ENCODE peak calls at places on chromosomes 3 and 15, in eight cellular contexts. One of them, this sample, is unnamed.

GRCh38 chr3:30156586-30157498 is 449.6 kb upstream of the TGFBR2 start:
- DNase-seq in Caco-2: no peak
- DNase-seq in non-pigmented ciliary epithelial cell: no peak
- DNase-seq in progenitor cell of endocrine pancreas: no peak
- DNase-seq in activated CD4-positive, alpha-beta T cell treated with anti-CD3 and anti-CD28 coated beads for 48 hours: no peak
- DNase-seq in HCT116: no peak
- DNase-seq in activated CD8-positive, alpha-beta memory T cell treated with anti-CD3 and anti-CD28 coated beads for 48 hours: no peak
- DNase-seq in NCI-H69: no peak
- DNase-seq in this sample: no peak

GRCh38 chr15:76065267-76065666 is 5.5 kb downstream of the TMEM266 start:
- DNase-seq in progenitor cell of endocrine pancreas: no peak
- DNase-seq in Caco-2: no peak
- DNase-seq in activated CD4-positive, alpha-beta T cell treated with anti-CD3 and anti-CD28 coated beads for 48 hours: peak
- DNase-seq in activated CD8-positive, alpha-beta memory T cell treated with anti-CD3 and anti-CD28 coated beads for 48 hours: peak
- DNase-seq in NCI-H69: no peak
- DNase-seq in non-pigmented ciliary epithelial cell: no peak
- DNase-seq in HCT116: no peak
- DNase-seq in this sample: no peak

GRCh38 chr3:52004158-52004787 is 8.6 kb upstream of the RPL29 start:
- DNase-seq in non-pigmented ciliary epithelial cell: no peak
- DNase-seq in HCT116: no peak
- DNase-seq in Caco-2: no peak
- DNase-seq in progenitor cell of endocrine pancreas: peak
- DNase-seq in activated CD8-positive, alpha-beta memory T cell treated with anti-CD3 and anti-CD28 coated beads for 48 hours: no peak
- DNase-seq in NCI-H69: peak
- DNase-seq in activated CD4-positive, alpha-beta T cell treated with anti-CD3 and anti-CD28 coated beads for 48 hours: no peak
- DNase-seq in this sample: no peak

GRCh38 chr3:195071011-195071728 is 199.8 kb downstream of the XXYLT1 start:
- DNase-seq in NCI-H69: no peak
- DNase-seq in progenitor cell of endocrine pancreas: no peak
- DNase-seq in activated CD8-positive, alpha-beta memory T cell treated with anti-CD3 and anti-CD28 coated beads for 48 hours: no peak
- DNase-seq in HCT116: no peak
- DNase-seq in activated CD4-positive, alpha-beta T cell treated with anti-CD3 and anti-CD28 coated beads for 48 hours: no peak
- DNase-seq in non-pigmented ciliary epithelial cell: no peak
- DNase-seq in Caco-2: peak
- DNase-seq in this sample: no peak

GRCh38 chr15:73870700-73871408 is 2.5 kb upstream of the TBC1D21 start:
- DNase-seq in NCI-H69: peak
- DNase-seq in HCT116: no peak
- DNase-seq in non-pigmented ciliary epithelial cell: peak
- DNase-seq in progenitor cell of endocrine pancreas: no peak
- DNase-seq in activated CD8-positive, alpha-beta memory T cell treated with anti-CD3 and anti-CD28 coated beads for 48 hours: no peak
- DNase-seq in activated CD4-positive, alpha-beta T cell treated with anti-CD3 and anti-CD28 coated beads for 48 hours: no peak
- DNase-seq in Caco-2: peak
- DNase-seq in this sample: no peak

GRCh38 chr15:31392761-31393401 is 66.2 kb downstream of the KLF13 start:
- DNase-seq in non-pigmented ciliary epithelial cell: no peak
- DNase-seq in HCT116: no peak
- DNase-seq in activated CD8-positive, alpha-beta memory T cell treated with anti-CD3 and anti-CD28 coated beads for 48 hours: no peak
- DNase-seq in progenitor cell of endocrine pancreas: no peak
- DNase-seq in NCI-H69: peak
- DNase-seq in activated CD4-positive, alpha-beta T cell treated with anti-CD3 and anti-CD28 coated beads for 48 hours: peak
- DNase-seq in Caco-2: no peak
- DNase-seq in this sample: no peak

GRCh38 chr3:2098398-2099027 is at the start of gene CNTN4:
- DNase-seq in HCT116: no peak
- DNase-seq in Caco-2: peak
- DNase-seq in progenitor cell of endocrine pancreas: peak
- DNase-seq in NCI-H69: peak
- DNase-seq in activated CD8-positive, alpha-beta memory T cell treated with anti-CD3 and anti-CD28 coated beads for 48 hours: no peak
- DNase-seq in non-pigmented ciliary epithelial cell: no peak
- DNase-seq in activated CD4-positive, alpha-beta T cell treated with anti-CD3 and anti-CD28 coated beads for 48 hours: peak
- DNase-seq in this sample: peak

GRCh38 chr3:37245003-37245402 is 70.6 kb upstream of the LRRFIP2 start:
- DNase-seq in HCT116: no peak
- DNase-seq in NCI-H69: no peak
- DNase-seq in progenitor cell of endocrine pancreas: no peak
- DNase-seq in Caco-2: no peak
- DNase-seq in activated CD4-positive, alpha-beta T cell treated with anti-CD3 and anti-CD28 coated beads for 48 hours: no peak
- DNase-seq in activated CD8-positive, alpha-beta memory T cell treated with anti-CD3 and anti-CD28 coated beads for 48 hours: no peak
- DNase-seq in non-pigmented ciliary epithelial cell: no peak
- DNase-seq in this sample: no peak

This sample was measured in NCI-H460.